ENCODE peak calls at places on chromosomes 4 and X, in five cellular contexts. Q, S, M, U and Z are unnamed samples. For H3K27me3, the result is how much of the 10 kb centered on the place peaks cover.

GRCh38 chr4:100016191-100016590 is 66.1 kb upstream of the H2AZ1 start:
- DNase-seq in Q (no peak), S (no peak), M (no peak), U (peak), Z (no peak)

GRCh38 chr4:95087657-95088455 is 330.1 kb downstream of the BMPR1B start:
- DNase-seq in Q (no peak), S (no peak), M (peak), U (no peak), Z (no peak)

GRCh38 chr4:54632537-54632936 is 25.2 kb upstream of the KIT start:
- DNase-seq in Q (no peak), S (no peak), M (no peak), U (no peak), Z (no peak)

GRCh38 chr4:143531773-143532491 is 18.4 kb downstream of the SMARCA5 start:
- DNase-seq in Q (no peak), S (no peak), M (no peak), U (peak), Z (no peak)

GRCh38 chrX:3161686-3162085 is 120.4 kb downstream of the ARSF start:
- DNase-seq in Q (no peak), S (no peak), M (no peak), U (no peak), Z (no peak)

GRCh38 chrX:154372612-154373022 is 1.8 kb downstream of the FLNA start:
- DNase-seq in Q (no peak), S (no peak), M (no peak), U (no peak), Z (no peak)

GRCh38 chrX:129654652-129655546 is at the start of gene APLN:
- DNase-seq in Q (peak), S (peak), M (peak), U (peak), Z (peak)

GRCh38 chr4:48493485-48494100 is 3.5 kb downstream of the ZAR1 start:
- DNase-seq in Q (no peak), S (no peak), M (no peak), U (no peak), Z (no peak)

GRCh38 chr4:155207534-155208257 is 740 bp upstream of the NPY2R start:
- DNase-seq in Q (no peak), S (peak), M (no peak), U (peak), Z (no peak)

GRCh38 chrX:151789179-151789800 is 54.7 kb downstream of the CNGA2 start:
- DNase-seq in Q (peak), S (no peak), M (no peak), U (peak), Z (peak)

GRCh38 chr4:126038492-126039236 is 723.9 kb downstream of the FAT4 start:
- DNase-seq in Q (no peak), S (no peak), M (no peak), U (no peak), Z (no peak)

GRCh38 chrX:149275836-149276235 is 229.3 kb downstream of the IDS start:
- DNase-seq in Q (no peak), S (no peak), M (no peak), U (no peak), Z (no peak)

GRCh38 chrX:123358457-123358856 is 174.4 kb downstream of the GRIA3 start:
- DNase-seq in Q (no peak), S (no peak), M (no peak), U (no peak), Z (no peak)

GRCh38 chr4:7570156-7570778 is 135.5 kb upstream of the PSAPL1 start:
- DNase-seq in Q (no peak), S (no peak), M (no peak), U (no peak), Z (peak)

GRCh38 chr4:47383829-47384427 is 79.6 kb downstream of the COMMD8 start:
- DNase-seq in Q (no peak), S (peak), M (peak), U (peak), Z (no peak)

GRCh38 chrX:153032397-153033118 is 23.7 kb upstream of the PNMA3 start:
- DNase-seq in Q (peak), S (peak), M (peak), U (peak), Z (peak)

GRCh38 chr4:165060938-165061337 is 7.3 kb downstream of the TRIM75 start:
- DNase-seq in Q (no peak), S (peak), M (no peak), U (peak), Z (no peak)

GRCh38 chrX:19799319-19800182 is 87.8 kb downstream of the SH3KBP1 start:
- DNase-seq in Q (no peak), S (no peak), M (peak), U (no peak), Z (no peak)

GRCh38 chr4:7779194-7779768 is 160.4 kb downstream of the AFAP1 start:
- DNase-seq in Q (no peak), S (peak), M (no peak), U (no peak), Z (no peak)

GRCh38 chr4:145289403-145290076 is 109.2 kb upstream of the OTUD4 start:
- DNase-seq in Q (no peak), S (no peak), M (no peak), U (no peak), Z (no peak)

GRCh38 chr4:105666693-105667092 is 41.8 kb downstream of the INTS12 start:
- DNase-seq in Q (no peak), S (peak), M (peak), U (peak), Z (no peak)

GRCh38 chr4:72568959-72569718 is at the start of gene ADAMTS3:
- DNase-seq in Q (peak), S (peak), M (no peak), U (peak), Z (peak)

GRCh38 chr4:99968330-99968729 is 18.3 kb upstream of the H2AZ1 start:
- DNase-seq in Q (no peak), S (no peak), M (no peak), U (peak), Z (no peak)

GRCh38 chr4:24690436-24690835 is 104.9 kb upstream of the SOD3 start:
- DNase-seq in Q (no peak), S (no peak), M (no peak), U (peak), Z (no peak)

GRCh38 chr4:6377626-6378492 is 94.6 kb downstream of the PPP2R2C start:
- DNase-seq in Q (peak), S (peak), M (no peak), U (no peak), Z (peak)
- H3K27ac ChIP-seq in Q (no peak), S (no peak), M (no peak), U (no peak), Z (no peak)

DNA sequence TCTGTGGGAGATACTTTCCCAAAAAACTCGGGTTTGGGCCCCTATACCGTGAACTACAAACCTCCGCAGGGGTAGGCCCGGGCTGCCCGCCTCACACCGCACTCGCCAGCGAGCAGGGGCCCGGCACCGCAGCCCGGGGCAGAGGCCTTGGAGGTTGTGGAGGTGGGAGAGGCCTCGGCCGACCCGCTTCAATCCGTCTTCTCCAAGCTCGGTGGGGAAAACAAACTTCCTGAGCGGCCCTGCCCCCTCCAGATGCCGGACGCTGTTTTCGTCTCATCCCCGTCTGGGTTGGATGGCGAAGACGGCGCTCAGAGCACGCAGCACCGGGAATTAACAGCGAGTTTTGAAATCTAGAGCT is 442 bp upstream of the MCUB start:
- DNase-seq in Q (no peak), S (no peak), M (no peak), U (no peak), Z (peak)
- H3K27me3 ChIP-seq in Q (under half), S (under half), M (under half), U (under half), Z (under half)

GRCh38 chr4:13701937-13702446 is 74.5 kb upstream of the BOD1L1 start:
- DNase-seq in Q (no peak), S (no peak), M (peak), U (peak), Z (no peak)
- H3K27ac ChIP-seq in Q (no peak), S (no peak), M (no peak), U (peak), Z (no peak)

GRCh38 chr4:80202784-80203553 is 5.7 kb downstream of the PRDM8 start:
- DNase-seq in Q (peak), S (peak), M (peak), U (no peak), Z (peak)

GRCh38 chr4:80206541-80207171 is 9.4 kb downstream of the PRDM8 start:
- DNase-seq in Q (no peak), S (no peak), M (no peak), U (no peak), Z (peak)

GRCh38 chr4:80202190-80202711 is 4.9 kb downstream of the PRDM8 start:
- DNase-seq in Q (peak), S (peak), M (peak), U (peak), Z (peak)

GRCh38 chr4:80206111-80206510 is 8.8 kb downstream of the PRDM8 start:
- DNase-seq in Q (no peak), S (no peak), M (no peak), U (no peak), Z (no peak)

DNA sequence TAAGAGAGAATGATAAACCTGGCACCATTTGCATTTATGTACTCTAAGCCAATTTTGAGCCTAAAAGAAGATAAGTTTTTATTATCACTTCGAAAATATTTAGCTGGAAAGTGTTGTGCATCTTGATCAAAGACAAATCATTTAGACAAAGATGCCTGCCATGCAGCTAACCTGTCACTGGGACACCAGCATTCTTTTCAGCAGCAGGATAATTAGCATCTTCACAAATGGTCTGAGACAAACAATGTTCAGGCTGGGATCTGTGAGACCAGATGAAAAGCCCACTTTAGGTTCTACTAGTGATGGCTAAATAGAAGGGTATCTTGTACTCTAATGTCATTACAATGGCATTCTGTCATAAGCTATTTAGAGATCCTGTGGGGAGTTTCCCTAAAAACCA is 7.1 kb downstream of the PRDM8 start:
- DNase-seq in Q (no peak), S (peak), M (no peak), U (no peak), Z (no peak)
- H3K27me3 ChIP-seq in Q (under half), S (half or more), M (under half), U (under half), Z (under half)